ENCODE peak calls at places on chromosomes 1 and 21, in seven cellular contexts. E, C, V, Z, R, A and H are unnamed samples.

GRCh38 chr1:143611159-143611558 is 360.6 kb downstream of the FAM72C start:
- DNase-seq in Z (no peak), E (no peak), R (no peak), A (no peak), V (peak; percentile 46), C (no peak), H (peak; percentile 2)

GRCh38 chr1:94988356-94988755 is 61.4 kb upstream of the CNN3 start:
- DNase-seq in Z (no peak), V (no peak), A (no peak), R (no peak), C (no peak), E (no peak), H (no peak)

GRCh38 chr1:203142684-203143408 is 15.3 kb downstream of the ADORA1 start:
- DNase-seq in V (peak; percentile 24), C (no peak), R (no peak), Z (no peak), E (no peak), A (no peak), H (no peak)

GRCh38 chr21:33478858-33479678 is 706 bp downstream of the TMEM50B start:
- DNase-seq in E (no peak), V (peak; percentile 68), R (peak; percentile 76), A (peak; percentile 69), C (no peak), Z (no peak), H (peak; percentile 59)

GRCh38 chr1:8939362-8939995 is 6.2 kb upstream of the CA6 start:
- DNase-seq in A (no peak), C (peak; percentile 50), Z (no peak), E (no peak), R (no peak), V (no peak), H (no peak)

GRCh38 chr1:180098242-180098995 is 56.2 kb upstream of the QSOX1 start:
- DNase-seq in E (no peak), R (no peak), C (peak; percentile 77), V (no peak), Z (peak; percentile 70), A (no peak), H (no peak)

GRCh38 chr1:50705041-50705440 is 255.0 kb downstream of the FAF1 start:
- DNase-seq in A (no peak), V (no peak), R (no peak), C (no peak), Z (no peak), E (no peak), H (no peak)

GRCh38 chr1:176696109-176696508 is 233.1 kb downstream of the PAPPA2 start:
- DNase-seq in C (no peak), V (no peak), R (no peak), Z (no peak), A (no peak), E (no peak), H (peak; percentile 5)

GRCh38 chr1:182565537-182565936 is 23.5 kb downstream of the RNASEL start:
- DNase-seq in E (no peak), A (no peak), Z (no peak), R (no peak), C (no peak), V (no peak), H (no peak)

GRCh38 chr1:39955547-39956539 is 898 bp downstream of the MFSD2A start:
- DNase-seq in E (peak; percentile 8), A (no peak), C (peak; percentile 39), V (peak; percentile 65), R (peak; percentile 85), Z (no peak), H (peak; percentile 75)

GRCh38 chr1:115545791-115546733 is 95.7 kb upstream of the VANGL1 start:
- DNase-seq in A (no peak), R (no peak), V (no peak), Z (peak; percentile 86), C (peak; percentile 98), E (no peak), H (no peak)

GRCh38 chr1:33342041-33342723 is 21.3 kb upstream of the A3GALT2 start:
- DNase-seq in V (peak; percentile 21), Z (peak; percentile 89), R (no peak), E (no peak), C (peak; percentile 91), A (no peak), H (peak; percentile 13)

GRCh38 chr1:160308451-160309182 is 23.7 kb upstream of the PEX19 start:
- DNase-seq in C (no peak), A (no peak), V (no peak), R (no peak), E (no peak), Z (no peak), H (no peak)

GRCh38 chr1:44723496-44724407 is 7.2 kb downstream of the RNU5D-1 start:
- DNase-seq in V (peak; percentile 82), A (no peak), E (no peak), R (peak; percentile 68), Z (no peak), C (no peak), H (peak; percentile 84)

GRCh38 chr1:22832414-22832786 is 121.8 kb downstream of the EPHB2 start:
- DNase-seq in Z (no peak), A (no peak), V (no peak), R (no peak), C (no peak), E (no peak), H (no peak)

GRCh38 chr1:234509457-234510328 is 30.7 kb upstream of the TARBP1 start:
- DNase-seq in E (no peak), Z (no peak), V (no peak), R (no peak), C (no peak), A (no peak), H (no peak)

GRCh38 chr1:228685081-228685480 is 50.2 kb upstream of the RHOU start:
- DNase-seq in A (no peak), V (no peak), R (no peak), E (no peak), C (no peak), Z (no peak), H (no peak)

GRCh38 chr1:183783896-183784637 is 20.9 kb upstream of the RGL1 start:
- DNase-seq in Z (peak; percentile 23), R (no peak), V (no peak), A (no peak), C (no peak), E (no peak), H (no peak)

GRCh38 chr1:192512426-192513125 is 63.0 kb upstream of the RGS1 start:
- DNase-seq in C (no peak), V (no peak), R (no peak), Z (no peak), E (no peak), A (no peak), H (no peak)

GRCh38 chr1:62782197-62782886 is 1.6 kb upstream of the ATG4C start:
- DNase-seq in V (no peak), A (no peak), C (peak; percentile 32), R (no peak), Z (peak; percentile 56), E (no peak), H (no peak)

GRCh38 chr1:207997486-207998268 is 86.8 kb upstream of the CD34 start:
- DNase-seq in C (peak; percentile 20), A (peak; percentile 72), V (peak; percentile 67), R (peak; percentile 70), E (peak; percentile 30), Z (peak; percentile 35), H (peak; percentile 48)

GRCh38 chr1:1597275-1597930 is 2.5 kb downstream of the FNDC10 start:
- DNase-seq in V (peak; percentile 80), Z (no peak), A (no peak), R (peak; percentile 76), C (no peak), E (no peak), H (peak; percentile 43)

GRCh38 chr1:36638268-36638667 is 155.6 kb upstream of the CSF3R start:
- DNase-seq in V (no peak), C (no peak), E (no peak), A (no peak), Z (no peak), R (no peak), H (no peak)

GRCh38 chr1:7479544-7479943 is 291.6 kb upstream of the VAMP3 start:
- DNase-seq in C (no peak), V (no peak), A (no peak), E (no peak), Z (no peak), R (no peak), H (no peak)

GRCh38 chr1:231192620-231193163 is 30.8 kb downstream of the TRIM67 start:
- DNase-seq in A (no peak), C (no peak), V (no peak), R (peak; percentile 7), E (no peak), Z (no peak), H (no peak)

GRCh38 chr1:74222701-74223100 is 12.5 kb upstream of the TNNI3K start:
- DNase-seq in V (no peak), R (no peak), A (no peak), Z (no peak), C (no peak), E (no peak), H (no peak)